ENCODE peak calls at places on chromosomes 12 and 14, in four cellular contexts. One of them, this sample, is unnamed.

GRCh38 chr12:95802482-95803264 is 12.1 kb upstream of the NTN4 start:
- DNase-seq in substantia nigra: no peak
- DNase-seq in ecto neural progenitor cell: no peak
- DNase-seq in activated T-helper 1 cell treated with Interleukin-2 at 50 U/mL for 16 hours: no peak
- DNase-seq in this sample: no peak

GRCh38 chr12:85835417-85835809 is 796 bp downstream of the RASSF9 start:
- DNase-seq in ecto neural progenitor cell: no peak
- DNase-seq in activated T-helper 1 cell treated with Interleukin-2 at 50 U/mL for 16 hours: no peak
- DNase-seq in substantia nigra: no peak
- DNase-seq in this sample: no peak

GRCh38 chr12:96196781-96197180 is 2.6 kb downstream of the ELK3 start:
- DNase-seq in ecto neural progenitor cell: no peak
- DNase-seq in substantia nigra: no peak
- DNase-seq in activated T-helper 1 cell treated with Interleukin-2 at 50 U/mL for 16 hours: no peak
- DNase-seq in this sample: no peak

GRCh38 chr14:74292061-74292460 is 10.7 kb downstream of the ABCD4 start:
- DNase-seq in substantia nigra: no peak
- DNase-seq in activated T-helper 1 cell treated with Interleukin-2 at 50 U/mL for 16 hours: no peak
- DNase-seq in ecto neural progenitor cell: no peak
- DNase-seq in this sample: no peak

GRCh38 chr12:92224685-92225331 is 79.2 kb upstream of the BTG1 start:
- DNase-seq in ecto neural progenitor cell: no peak
- DNase-seq in activated T-helper 1 cell treated with Interleukin-2 at 50 U/mL for 16 hours: no peak
- DNase-seq in substantia nigra: no peak
- DNase-seq in this sample: no peak

GRCh38 chr14:101328412-101329149 is 232.7 kb upstream of the DIO3 start:
- DNase-seq in substantia nigra: no peak
- DNase-seq in activated T-helper 1 cell treated with Interleukin-2 at 50 U/mL for 16 hours: no peak
- DNase-seq in ecto neural progenitor cell: no peak
- DNase-seq in this sample: no peak

GRCh38 chr14:78697341-78697740 is 527.2 kb downstream of the NRXN3 start:
- DNase-seq in substantia nigra: no peak
- DNase-seq in activated T-helper 1 cell treated with Interleukin-2 at 50 U/mL for 16 hours: no peak
- DNase-seq in ecto neural progenitor cell: no peak
- DNase-seq in this sample: no peak

GRCh38 chr14:56224691-56225681 is 106.8 kb downstream of the PELI2 start:
- DNase-seq in ecto neural progenitor cell: no peak
- DNase-seq in activated T-helper 1 cell treated with Interleukin-2 at 50 U/mL for 16 hours: no peak
- DNase-seq in substantia nigra: no peak
- DNase-seq in this sample: no peak

GRCh38 chr12:103748875-103749274 is 92.2 kb downstream of the NT5DC3 start:
- DNase-seq in ecto neural progenitor cell: no peak
- DNase-seq in substantia nigra: no peak
- DNase-seq in activated T-helper 1 cell treated with Interleukin-2 at 50 U/mL for 16 hours: no peak
- DNase-seq in this sample: no peak

GRCh38 chr14:55803506-55804197 is 223.6 kb downstream of the KTN1 start:
- DNase-seq in activated T-helper 1 cell treated with Interleukin-2 at 50 U/mL for 16 hours: no peak
- DNase-seq in substantia nigra: no peak
- DNase-seq in ecto neural progenitor cell: no peak
- DNase-seq in this sample: no peak

GRCh38 chr14:30896435-30896834 is 22.1 kb downstream of the COCH start:
- DNase-seq in activated T-helper 1 cell treated with Interleukin-2 at 50 U/mL for 16 hours: no peak
- DNase-seq in substantia nigra: no peak
- DNase-seq in ecto neural progenitor cell: no peak
- DNase-seq in this sample: no peak

GRCh38 chr14:30614155-30614554 is 8.0 kb upstream of the SCFD1 start:
- DNase-seq in substantia nigra: no peak
- DNase-seq in ecto neural progenitor cell: no peak
- DNase-seq in activated T-helper 1 cell treated with Interleukin-2 at 50 U/mL for 16 hours: no peak
- DNase-seq in this sample: no peak

GRCh38 chr14:97456958-97457357 is 659.8 kb downstream of the VRK1 start:
- DNase-seq in substantia nigra: no peak
- DNase-seq in ecto neural progenitor cell: no peak
- DNase-seq in activated T-helper 1 cell treated with Interleukin-2 at 50 U/mL for 16 hours: peak
- DNase-seq in this sample: no peak

GRCh38 chr14:100146548-100147091 is 12.8 kb downstream of the DEGS2 start:
- DNase-seq in activated T-helper 1 cell treated with Interleukin-2 at 50 U/mL for 16 hours: no peak
- DNase-seq in substantia nigra: no peak
- DNase-seq in ecto neural progenitor cell: no peak
- DNase-seq in this sample: no peak

GRCh38 chr14:32623300-32624093 is 294.4 kb downstream of the AKAP6 start:
- DNase-seq in ecto neural progenitor cell: no peak
- DNase-seq in substantia nigra: no peak
- DNase-seq in activated T-helper 1 cell treated with Interleukin-2 at 50 U/mL for 16 hours: no peak
- DNase-seq in this sample: no peak